ENCODE peak calls at places on chromosomes 4 and X, in nine cellular contexts. O is right atrium auricular region; H is hepatocyte; R is astrocyte of the cerebellum; P is fibroblast of lung; I is brain microvascular endothelial cell; S is CD4-positive, alpha-beta T cell; E is dorsolateral prefrontal cortex; A is AG10803. Z is an unnamed sample.

GRCh38 chrX:45811307-45811706 is 610.6 kb upstream of the DIPK2B start:
- DNase-seq in O (no peak), H (no peak), R (no peak), P (no peak), I (no peak), S (no peak), E (no peak), A (no peak), Z (no peak)

GRCh38 chrX:40278340-40279090 is 180.8 kb upstream of the BCOR start:
- DNase-seq in O (no peak), H (peak), R (no peak), P (no peak), I (peak), S (peak), E (no peak), A (peak), Z (no peak)

GRCh38 chr4:36325499-36325898 is 44.1 kb downstream of the DTHD1 start:
- DNase-seq in O (no peak), H (no peak), R (no peak), P (no peak), I (no peak), S (no peak), E (no peak), A (no peak), Z (peak)

GRCh38 chr4:152680988-152681731 is 1.4 kb upstream of the TMEM154 start:
- DNase-seq in O (no peak), H (no peak), R (peak), P (peak), I (peak), S (no peak), E (no peak), A (peak), Z (peak)

GRCh38 chr4:47729086-47729763 is 108.6 kb downstream of the CORIN start:
- DNase-seq in O (no peak), H (no peak), R (no peak), P (no peak), I (no peak), S (no peak), E (no peak), A (no peak), Z (no peak)

GRCh38 chr4:157763490-157763889 is 409.3 kb downstream of the GASK1B start:
- DNase-seq in O (no peak), H (no peak), R (no peak), P (no peak), I (no peak), S (no peak), E (no peak), A (no peak), Z (no peak)

GRCh38 chr4:166165829-166166420 is 292.9 kb downstream of the TLL1 start:
- DNase-seq in O (no peak), H (peak), R (peak), P (peak), I (peak), S (no peak), E (no peak), A (peak), Z (no peak)

GRCh38 chr4:154332681-154333421 is 158.7 kb downstream of the DCHS2 start:
- DNase-seq in O (no peak), H (peak), R (no peak), P (peak), I (peak), S (peak), E (peak), A (no peak), Z (no peak)

GRCh38 chr4:138788857-138789256 is 226.7 kb upstream of the NOCT start:
- DNase-seq in O (no peak), H (no peak), R (no peak), P (no peak), I (no peak), S (no peak), E (no peak), A (no peak), Z (no peak)

GRCh38 chr4:178296669-178297068 is 854.4 kb upstream of the AGA start:
- DNase-seq in O (no peak), H (no peak), R (no peak), P (no peak), I (no peak), S (no peak), E (no peak), A (no peak), Z (no peak)

GRCh38 chr4:189293459-189293858 is 647.2 kb upstream of the FRG1 start:
- DNase-seq in O (no peak), H (no peak), R (no peak), P (no peak), I (no peak), S (no peak), E (no peak), A (no peak), Z (no peak)

GRCh38 chr4:140659935-140660710 is 91.4 kb upstream of the UCP1 start:
- DNase-seq in O (no peak), H (no peak), R (no peak), P (no peak), I (no peak), S (no peak), E (no peak), A (no peak), Z (no peak)

GRCh38 chrX:35722128-35722527 is 76.0 kb upstream of the MAGEB16 start:
- DNase-seq in O (no peak), H (no peak), R (no peak), P (no peak), I (no peak), S (no peak), E (no peak), A (no peak), Z (no peak)

GRCh38 chr4:185868983-185869938 is 57.3 kb upstream of the SORBS2 start:
- DNase-seq in O (no peak), H (no peak), R (no peak), P (no peak), I (no peak), S (no peak), E (no peak), A (no peak), Z (no peak)

GRCh38 chr4:138891610-138892009 is 124.0 kb upstream of the NOCT start:
- DNase-seq in O (no peak), H (no peak), R (no peak), P (no peak), I (peak), S (no peak), E (no peak), A (peak), Z (no peak)

GRCh38 chrX:115940888-115941332 is 229.6 kb upstream of the AGTR2 start:
- DNase-seq in O (peak), H (no peak), R (no peak), P (peak), I (peak), S (no peak), E (peak), A (peak), Z (no peak)

GRCh38 chrX:20026278-20026677 is 35.4 kb upstream of the BCLAF3 start:
- DNase-seq in O (no peak), H (no peak), R (peak), P (peak), I (peak), S (no peak), E (no peak), A (peak), Z (no peak)

GRCh38 chrX:9611436-9612145 is 146.7 kb downstream of the TBL1X start:
- DNase-seq in O (no peak), H (no peak), R (no peak), P (no peak), I (no peak), S (no peak), E (no peak), A (peak), Z (no peak)

GRCh38 chrX:63275127-63275526 is 76.0 kb downstream of the SPIN4 start:
- DNase-seq in O (no peak), H (peak), R (no peak), P (no peak), I (peak), S (no peak), E (no peak), A (peak), Z (no peak)

GRCh38 chr4:90543419-90544170 is 416.4 kb downstream of the CCSER1 start:
- DNase-seq in O (no peak), H (no peak), R (no peak), P (no peak), I (no peak), S (no peak), E (no peak), A (no peak), Z (no peak)

GRCh38 chr4:8843597-8843996 is 28.0 kb downstream of the HMX1 start:
- DNase-seq in O (no peak), H (no peak), R (no peak), P (no peak), I (no peak), S (no peak), E (no peak), A (no peak), Z (no peak)

GRCh38 chr4:52877694-52878093 is 15.6 kb downstream of the RASL11B start:
- DNase-seq in O (no peak), H (no peak), R (no peak), P (no peak), I (no peak), S (no peak), E (no peak), A (no peak), Z (no peak)

GRCh38 chr4:157806176-157806575 is 366.6 kb downstream of the GASK1B start:
- DNase-seq in O (no peak), H (no peak), R (no peak), P (no peak), I (no peak), S (no peak), E (no peak), A (no peak), Z (no peak)

GRCh38 chrX:152601848-152602616 is 35.7 kb upstream of the GABRQ start:
- DNase-seq in O (no peak), H (no peak), R (no peak), P (no peak), I (peak), S (no peak), E (no peak), A (no peak), Z (no peak)

GRCh38 chr4:185080545-185080944 is 62.3 kb downstream of the HELT start:
- DNase-seq in O (no peak), H (no peak), R (no peak), P (no peak), I (no peak), S (no peak), E (no peak), A (no peak), Z (no peak)

GRCh38 chr4:181674315-181674714 is 568.9 kb upstream of the TENM3 start:
- DNase-seq in O (no peak), H (no peak), R (peak), P (peak), I (no peak), S (no peak), E (no peak), A (peak), Z (no peak)

GRCh38 chr4:52578951-52579350 is 80.2 kb downstream of the USP46 start:
- DNase-seq in O (no peak), H (no peak), R (no peak), P (no peak), I (no peak), S (no peak), E (no peak), A (no peak), Z (no peak)

GRCh38 chrX:23246001-23246400 is 88.6 kb upstream of the PTCHD1 start:
- DNase-seq in O (no peak), H (no peak), R (peak), P (peak), I (peak), S (no peak), E (no peak), A (no peak), Z (no peak)

GRCh38 chrX:37993857-37994619 is 12.3 kb upstream of the SYTL5 start:
- DNase-seq in O (no peak), H (peak), R (no peak), P (no peak), I (no peak), S (peak), E (no peak), A (no peak), Z (no peak)

GRCh38 chr4:128502818-128503527 is 215.4 kb upstream of the PGRMC2 start:
- DNase-seq in O (no peak), H (no peak), R (no peak), P (no peak), I (no peak), S (no peak), E (no peak), A (no peak), Z (no peak)

DNA sequence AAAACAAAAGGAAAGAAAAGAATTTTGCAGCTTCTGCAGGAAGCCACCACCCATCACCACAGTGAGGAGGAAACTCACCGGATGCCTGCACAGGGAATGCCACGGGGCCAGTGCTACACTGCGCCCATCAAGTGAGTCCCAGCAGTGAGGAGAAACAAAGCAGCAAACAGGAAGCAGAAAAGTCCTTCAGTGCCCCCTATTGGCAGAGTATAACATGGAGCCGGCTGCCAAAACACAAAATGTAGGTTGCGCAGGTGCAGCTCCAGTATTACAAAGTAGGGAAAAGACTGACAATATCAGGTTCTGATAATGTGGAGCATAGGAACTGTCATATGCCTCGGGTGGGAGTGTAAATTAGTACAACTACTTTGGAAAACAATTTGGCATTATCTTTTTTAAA is 23.3 kb upstream of the SCML2 start:
- DNase-seq in O (no peak), H (peak), R (no peak), P (peak), I (no peak), S (no peak), E (no peak), A (peak), Z (no peak)
- TF ChIP-seq CTCF in O (no peak), H (peak), R (peak), P (peak), I (peak), S (peak), E (peak), A (peak), Z (peak)

GRCh38 chr4:26723216-26723615 is 137.4 kb upstream of the STIM2 start:
- DNase-seq in O (no peak), H (no peak), R (no peak), P (no peak), I (no peak), S (no peak), E (no peak), A (no peak), Z (no peak)

GRCh38 chr4:26726655-26727387 is 133.8 kb upstream of the STIM2 start:
- DNase-seq in O (no peak), H (no peak), R (no peak), P (no peak), I (no peak), S (no peak), E (no peak), A (no peak), Z (no peak)

GRCh38 chr4:26721685-26722084 is 137.8 kb downstream of the TBC1D19 start:
- DNase-seq in O (no peak), H (no peak), R (no peak), P (no peak), I (no peak), S (no peak), E (no peak), A (no peak), Z (no peak)

GRCh38 chr4:26727849-26728248 is 132.8 kb upstream of the STIM2 start:
- DNase-seq in O (no peak), H (no peak), R (no peak), P (no peak), I (no peak), S (no peak), E (no peak), A (no peak), Z (no peak)

DNA sequence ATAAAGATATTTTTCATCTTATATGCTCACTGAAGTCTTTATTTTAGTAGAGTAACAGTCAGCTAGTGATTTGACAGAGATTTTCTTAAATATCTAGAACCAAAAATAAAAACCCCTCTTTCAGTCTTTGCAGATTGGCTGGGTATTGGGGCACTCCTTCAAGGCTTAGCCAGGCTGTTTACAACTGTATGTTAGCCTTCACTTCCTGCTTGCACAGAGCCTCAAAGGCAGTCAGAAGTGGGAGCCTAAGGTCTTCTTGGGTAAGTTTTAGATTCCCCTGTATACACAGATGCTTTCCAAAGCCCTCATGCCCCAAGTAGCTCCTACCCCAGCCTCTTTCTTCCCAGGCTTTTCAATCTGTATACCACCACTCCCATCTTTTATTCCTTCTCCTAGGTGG is 136.1 kb upstream of the STIM2 start:
- DNase-seq in O (no peak), H (no peak), R (no peak), P (no peak), I (no peak), S (no peak), E (no peak), A (no peak), Z (no peak)
- TF ChIP-seq CTCF in O (no peak), H (no peak), R (no peak), P (no peak), I (no peak), S (no peak), E (no peak), A (no peak), Z (no peak)

GRCh38 chr4:16496501-16496900 is 270.2 kb upstream of the TAPT1 start:
- DNase-seq in O (no peak), H (no peak), R (peak), P (peak), I (peak), S (no peak), E (no peak), A (peak), Z (no peak)
- TF ChIP-seq CTCF in O (no peak), H (no peak), R (no peak), P (no peak), I (no peak), S (no peak), E (no peak), A (no peak), Z (no peak)

GRCh38 chr4:165055601-165056000 is 1.9 kb downstream of the TRIM75 start:
- DNase-seq in O (no peak), H (no peak), R (no peak), P (no peak), I (no peak), S (no peak), E (no peak), A (no peak), Z (no peak)

GRCh38 chr4:165058676-165059075 is 5.0 kb downstream of the TRIM75 start:
- DNase-seq in O (no peak), H (no peak), R (no peak), P (no peak), I (no peak), S (no peak), E (no peak), A (no peak), Z (no peak)

DNA sequence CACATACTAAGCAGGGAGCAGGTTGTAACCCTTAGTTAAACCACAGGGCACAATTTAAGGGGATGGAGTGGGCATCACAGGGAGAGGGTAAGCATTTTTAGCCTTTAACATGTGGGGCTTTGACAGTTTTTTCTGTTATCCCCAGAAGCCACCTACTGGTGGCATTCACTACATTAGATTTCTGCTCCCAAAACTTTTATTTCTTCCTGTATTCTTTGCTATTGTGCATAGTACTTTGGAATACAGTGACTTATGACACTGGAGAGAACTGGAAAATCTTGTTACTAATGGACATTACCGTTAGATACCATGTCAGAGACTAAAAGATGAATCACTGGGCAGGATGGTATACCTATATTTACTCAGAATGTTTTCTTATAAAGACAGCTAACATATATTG is 7.3 kb downstream of the TRIM75 start:
- DNase-seq in O (no peak), H (no peak), R (no peak), P (no peak), I (no peak), S (no peak), E (no peak), A (no peak), Z (no peak)
- TF ChIP-seq CTCF in O (no peak), H (peak), R (peak), P (peak), I (peak), S (no peak), E (peak), A (peak), Z (no peak)

GRCh38 chr4:29079260-29079659 is 1640.9 kb upstream of the PCDH7 start:
- DNase-seq in O (no peak), H (no peak), R (no peak), P (no peak), I (no peak), S (no peak), E (no peak), A (no peak), Z (no peak)

GRCh38 chr4:29085748-29086147 is 1634.4 kb upstream of the PCDH7 start:
- DNase-seq in O (no peak), H (no peak), R (no peak), P (no peak), I (no peak), S (no peak), E (no peak), A (no peak), Z (no peak)

GRCh38 chr4:29082684-29083083 is 1637.5 kb upstream of the PCDH7 start:
- DNase-seq in O (no peak), H (no peak), R (no peak), P (no peak), I (no peak), S (no peak), E (no peak), A (no peak), Z (no peak)

GRCh38 chr4:29081230-29081955 is 1638.8 kb upstream of the PCDH7 start:
- DNase-seq in O (no peak), H (peak), R (peak), P (peak), I (no peak), S (no peak), E (no peak), A (no peak), Z (no peak)
- TF ChIP-seq CTCF in O (no peak), H (peak), R (no peak), P (peak), I (peak), S (no peak), E (peak), A (no peak), Z (no peak)